ENCODE peak calls at places on chromosome 1, in ten cellular contexts. G, P, Z, X, Q, V, U, Y, H and S are unnamed samples.

GRCh38 chr1:107829083-107829771 is 135.8 kb downstream of the VAV3 start:
- DNase-seq in Y (peak), G (no peak), H (peak), Z (peak), P (no peak), V (no peak), Q (peak), X (no peak), U (no peak), S (no peak)

GRCh38 chr1:105556266-105556665 is 1500.2 kb upstream of the PRMT6 start:
- DNase-seq in P (no peak), Y (no peak), Q (no peak), Z (no peak), X (no peak), G (no peak), V (no peak), U (no peak), H (no peak), S (no peak)

GRCh38 chr1:33010946-33011731 is 25.5 kb downstream of the AK2 start:
- DNase-seq in V (no peak), Y (peak), H (peak), X (no peak), Z (no peak), P (no peak), U (no peak), Q (peak), G (peak), S (peak)

GRCh38 chr1:214135886-214136285 is 145.1 kb upstream of the SMYD2 start:
- DNase-seq in Q (no peak), Z (no peak), V (no peak), X (no peak), Y (no peak), G (no peak), P (no peak), H (peak), U (no peak), S (peak)

GRCh38 chr1:2229032-2229920 is 1.2 kb downstream of the SKI start:
- DNase-seq in Y (peak), Z (peak), Q (peak), P (no peak), H (peak), X (peak), G (peak), V (peak), U (peak), S (peak)

GRCh38 chr1:24142546-24143431 is at the start of gene IL22RA1:
- DNase-seq in P (no peak), V (no peak), H (peak), X (peak), Z (no peak), G (no peak), Y (no peak), Q (no peak), U (peak), S (no peak)

GRCh38 chr1:180028864-180029263 is 74.3 kb downstream of the CEP350 start:
- DNase-seq in G (no peak), Y (no peak), P (no peak), H (no peak), V (no peak), Q (peak), Z (no peak), U (no peak), X (no peak), S (no peak)

GRCh38 chr1:7372477-7373120 is 398.5 kb upstream of the VAMP3 start:
- DNase-seq in Y (no peak), V (no peak), Z (no peak), H (no peak), X (no peak), G (no peak), P (no peak), U (no peak), Q (no peak), S (no peak)

GRCh38 chr1:93061895-93062792 is 16.9 kb upstream of the MTF2 start:
- DNase-seq in Z (peak), H (peak), Q (peak), U (no peak), Y (peak), X (peak), V (peak), G (no peak), P (no peak), S (peak)

GRCh38 chr1:23639460-23639859 is 52.1 kb upstream of the RPL11 start:
- DNase-seq in V (no peak), G (no peak), H (no peak), P (no peak), Q (no peak), Y (no peak), X (no peak), Z (peak), U (no peak), S (no peak)

GRCh38 chr1:233240367-233240766 is 55.2 kb downstream of the PCNX2 start:
- DNase-seq in Q (no peak), Z (no peak), U (no peak), G (no peak), P (no peak), X (no peak), V (no peak), Y (no peak), H (no peak), S (peak)

DNA sequence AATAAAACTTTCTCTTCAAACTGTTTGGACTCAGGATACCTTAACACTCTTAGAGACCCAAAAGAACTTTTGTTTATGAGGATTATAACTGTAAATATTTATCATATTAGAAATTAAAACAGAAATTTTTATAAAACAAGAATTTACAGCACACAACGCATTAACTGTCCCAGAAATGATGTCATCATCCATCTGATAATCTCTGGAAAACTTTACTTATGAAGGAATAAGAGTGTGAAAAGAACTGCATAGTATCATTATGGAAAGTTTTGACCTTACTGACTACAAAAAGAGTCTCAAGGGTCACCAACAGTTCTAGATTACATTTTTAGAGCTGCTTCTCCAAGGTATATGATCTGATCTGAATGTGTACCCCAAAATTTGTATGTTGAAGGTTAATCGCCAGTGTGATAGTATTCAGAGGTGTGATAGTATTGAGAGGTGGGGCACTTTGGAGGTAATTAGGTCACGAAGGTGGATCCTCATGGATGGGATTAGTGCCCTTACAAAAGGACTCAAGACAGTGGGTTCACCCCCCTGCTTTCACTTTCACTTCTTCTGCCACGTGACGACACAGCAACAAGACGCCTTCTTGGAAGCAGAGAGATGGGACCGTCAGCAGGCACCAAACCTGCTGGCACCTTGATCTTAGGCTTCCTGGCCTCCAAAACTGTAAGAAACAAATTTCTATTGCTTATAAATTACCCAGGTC is 95.7 kb upstream of the NR5A2 start:
- DNase-seq in Q (no peak), Z (peak), Y (no peak), G (no peak), P (no peak), X (peak), U (no peak), H (no peak), V (no peak), S (peak)
- H3K4me3 ChIP-seq in Q (no peak), Z (peak), Y (no peak), G (no peak), P (no peak), X (peak), U (no peak), H (no peak), V (no peak), S (no peak)

GRCh38 chr1:60132985-60133673 is 59.6 kb upstream of the C1orf87 start:
- DNase-seq in Z (peak), V (no peak), H (peak), Y (peak), Q (peak), U (no peak), P (no peak), G (no peak), X (peak), S (peak)
- TF ChIP-seq CTCF in Z (no peak), V (no peak), H (no peak), Y (no peak), Q (no peak), U (no peak), P (no peak), G (no peak), X (no peak), S (no peak)

GRCh38 chr1:20184481-20184900 is 1.4 kb upstream of the UBXN10 start:
- DNase-seq in Z (peak), X (no peak), G (no peak), Q (peak), Y (no peak), U (no peak), P (no peak), H (no peak), V (no peak), S (peak)

GRCh38 chr1:20187813-20188454 is 1.6 kb upstream of the PLA2G2C start:
- DNase-seq in P (no peak), H (no peak), U (no peak), Z (no peak), Q (no peak), X (no peak), Y (no peak), V (no peak), G (peak), S (no peak)

GRCh38 chr1:20187103-20187812 is 940 bp upstream of the PLA2G2C start:
- DNase-seq in Q (no peak), G (no peak), X (peak), V (no peak), P (no peak), H (no peak), Z (no peak), Y (no peak), U (no peak), S (no peak)

GRCh38 chr1:20184997-20185833 is 681 bp upstream of the UBXN10 start:
- DNase-seq in V (no peak), U (no peak), Q (no peak), H (no peak), X (no peak), Z (peak), Y (no peak), G (no peak), P (no peak), S (no peak)

DNA sequence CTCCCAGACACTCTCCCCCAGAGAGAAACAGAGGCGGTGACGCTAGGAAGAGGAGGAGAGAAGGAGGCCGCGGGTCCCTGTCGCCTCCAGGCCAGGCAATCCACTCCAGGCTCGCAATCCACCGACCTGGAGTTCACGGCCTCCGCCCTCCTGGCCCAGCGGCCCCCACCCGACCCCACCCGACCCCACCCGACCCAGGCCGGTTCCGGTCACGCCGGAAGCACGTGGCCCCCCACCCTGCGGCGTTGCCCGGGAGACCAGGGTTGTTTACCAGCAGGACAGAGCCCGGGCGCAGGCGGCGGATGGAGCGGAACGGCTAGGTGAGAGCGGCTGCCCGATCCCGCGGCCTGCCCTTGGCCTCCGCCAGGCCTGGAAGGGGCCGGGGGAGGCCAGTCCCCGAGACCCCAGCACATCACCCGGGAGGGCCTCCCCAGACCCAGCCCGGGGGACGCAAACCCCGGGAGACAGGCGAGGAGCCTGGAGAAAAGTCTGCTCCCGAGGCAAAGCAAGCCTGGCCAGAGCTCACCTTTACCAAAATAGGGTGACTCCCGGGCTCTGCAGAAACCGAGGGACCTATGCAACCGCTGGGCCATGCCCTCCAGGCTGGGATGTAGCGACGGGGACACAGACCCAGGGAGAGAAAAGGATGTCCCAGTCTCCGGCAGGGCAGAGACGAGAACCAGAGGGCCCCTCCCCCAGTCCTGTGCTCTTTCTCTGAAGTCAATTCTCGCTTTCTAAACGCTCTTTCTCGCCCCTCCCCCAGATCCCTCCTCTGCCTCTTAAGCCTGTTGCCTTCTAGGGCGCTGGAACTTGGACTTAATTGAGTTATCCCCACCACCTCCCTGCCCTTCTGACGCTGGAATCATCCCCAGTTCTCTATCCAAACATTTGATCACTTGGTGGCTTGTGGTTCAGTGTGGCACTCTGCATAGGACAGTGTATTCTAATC is at the start of the genes PLA2G2C and UBXN10:
- DNase-seq in G (peak), X (no peak), U (peak), Z (no peak), Q (no peak), H (no peak), Y (no peak), P (no peak), V (peak), S (no peak)
- H3K4me3 ChIP-seq in G (peak), X (no peak), U (peak), Z (no peak), Q (no peak), H (no peak), Y (no peak), P (peak), V (peak), S (no peak)

GRCh38 chr1:21831454-21831970 is 19.4 kb downstream of the LDLRAD2 start:
- DNase-seq in X (no peak), P (no peak), Y (no peak), G (peak), Z (no peak), U (no peak), H (no peak), V (no peak), Q (no peak), S (no peak)

GRCh38 chr1:21834666-21835065 is 22.6 kb downstream of the LDLRAD2 start:
- DNase-seq in Z (no peak), Q (no peak), P (no peak), Y (no peak), G (no peak), H (no peak), X (no peak), V (no peak), U (no peak), S (no peak)

GRCh38 chr1:21833392-21833976 is 21.4 kb downstream of the LDLRAD2 start:
- DNase-seq in G (no peak), X (no peak), P (no peak), V (no peak), H (no peak), Y (no peak), U (no peak), Q (no peak), Z (no peak), S (no peak)

GRCh38 chr1:21836010-21836409 is 23.9 kb downstream of the LDLRAD2 start:
- DNase-seq in Z (no peak), Y (no peak), P (no peak), G (no peak), H (no peak), U (no peak), X (no peak), V (no peak), Q (no peak), S (no peak)

DNA sequence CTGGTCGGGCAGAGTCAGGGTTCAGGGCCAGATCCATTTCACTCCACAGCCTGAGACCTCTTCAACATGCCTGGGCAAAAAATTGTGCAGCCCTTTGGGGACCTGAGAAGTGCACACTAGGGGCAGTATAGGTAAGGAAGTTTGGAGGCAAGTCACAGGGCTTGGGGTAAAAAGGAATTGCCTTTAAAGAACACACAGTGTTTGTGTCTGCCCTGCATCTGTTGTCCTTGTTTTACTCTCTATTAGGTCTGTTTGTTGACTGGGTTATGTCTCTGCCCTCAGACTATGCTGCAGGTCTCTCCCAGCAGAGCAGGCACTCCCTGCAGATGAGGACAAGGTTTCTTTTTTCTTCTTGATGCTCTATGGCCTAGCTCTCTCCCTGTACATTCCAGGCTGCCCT is 22.0 kb downstream of the LDLRAD2 start:
- DNase-seq in V (no peak), Y (no peak), U (no peak), P (no peak), G (no peak), Z (no peak), Q (no peak), H (no peak), X (no peak), S (no peak)
- TF ChIP-seq CTCF in V (no peak), Y (no peak), U (no peak), P (no peak), G (no peak), Z (peak), Q (no peak), H (no peak), X (peak), S (peak)

GRCh38 chr1:42163114-42163513 is 1.4 kb downstream of the GUCA2A start:
- DNase-seq in Q (no peak), G (no peak), V (no peak), U (no peak), P (no peak), X (no peak), Y (no peak), Z (no peak), H (no peak), S (peak)

GRCh38 chr1:42164551-42165420 is at the start of gene GUCA2A:
- DNase-seq in X (no peak), P (no peak), Q (no peak), H (no peak), Z (no peak), V (no peak), Y (no peak), U (no peak), G (no peak), S (no peak)

GRCh38 chr1:42163536-42164503 is 725 bp downstream of the GUCA2A start:
- DNase-seq in Z (no peak), H (no peak), G (no peak), U (no peak), P (no peak), Y (no peak), X (no peak), V (no peak), Q (no peak), S (no peak)

GRCh38 chr1:42167611-42168396 is 3.3 kb upstream of the GUCA2A start:
- DNase-seq in P (no peak), G (no peak), Q (no peak), Y (no peak), U (no peak), V (no peak), H (no peak), Z (no peak), X (peak), S (no peak)

DNA sequence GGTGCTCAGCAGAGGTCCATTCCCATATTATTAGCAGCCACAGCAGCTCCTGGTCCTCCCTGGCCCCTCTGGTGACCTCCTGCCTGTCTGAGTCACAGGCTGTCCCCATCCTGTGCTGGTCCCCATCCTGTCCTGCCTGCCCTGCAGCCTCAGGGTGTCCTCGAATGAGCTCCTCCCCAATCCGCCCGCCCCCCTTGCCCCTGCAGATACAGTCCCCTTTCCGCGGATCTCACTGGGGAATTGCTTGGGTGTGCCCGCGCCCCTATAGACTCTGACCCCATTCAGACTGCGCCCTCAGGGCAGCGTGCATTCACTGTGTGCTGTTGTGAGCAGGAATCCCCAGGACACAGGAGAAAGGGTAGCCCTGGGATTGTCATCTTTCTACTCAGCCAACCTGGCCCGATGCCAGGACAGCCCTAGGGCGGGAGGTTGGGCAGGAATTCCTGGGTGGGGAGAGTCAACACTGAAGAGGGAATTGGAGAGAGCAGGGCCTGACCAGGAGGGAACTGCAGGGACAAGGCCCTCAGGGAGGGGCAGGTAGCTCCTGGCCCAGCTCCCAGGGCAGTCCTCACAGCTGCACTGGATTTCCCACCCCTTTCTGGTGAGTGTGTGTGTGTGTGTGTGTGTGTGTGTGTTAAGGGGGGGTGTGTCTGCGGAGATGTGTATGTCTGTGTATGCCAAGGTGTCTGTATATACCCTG is 1.1 kb upstream of the GUCA2A start:
- DNase-seq in X (peak), Y (peak), P (no peak), H (peak), U (no peak), V (peak), Q (peak), Z (no peak), G (no peak), S (no peak)
- H3K4me3 ChIP-seq in X (peak), Y (no peak), P (no peak), H (no peak), U (no peak), V (no peak), Q (no peak), Z (no peak), G (no peak), S (no peak)

DNA sequence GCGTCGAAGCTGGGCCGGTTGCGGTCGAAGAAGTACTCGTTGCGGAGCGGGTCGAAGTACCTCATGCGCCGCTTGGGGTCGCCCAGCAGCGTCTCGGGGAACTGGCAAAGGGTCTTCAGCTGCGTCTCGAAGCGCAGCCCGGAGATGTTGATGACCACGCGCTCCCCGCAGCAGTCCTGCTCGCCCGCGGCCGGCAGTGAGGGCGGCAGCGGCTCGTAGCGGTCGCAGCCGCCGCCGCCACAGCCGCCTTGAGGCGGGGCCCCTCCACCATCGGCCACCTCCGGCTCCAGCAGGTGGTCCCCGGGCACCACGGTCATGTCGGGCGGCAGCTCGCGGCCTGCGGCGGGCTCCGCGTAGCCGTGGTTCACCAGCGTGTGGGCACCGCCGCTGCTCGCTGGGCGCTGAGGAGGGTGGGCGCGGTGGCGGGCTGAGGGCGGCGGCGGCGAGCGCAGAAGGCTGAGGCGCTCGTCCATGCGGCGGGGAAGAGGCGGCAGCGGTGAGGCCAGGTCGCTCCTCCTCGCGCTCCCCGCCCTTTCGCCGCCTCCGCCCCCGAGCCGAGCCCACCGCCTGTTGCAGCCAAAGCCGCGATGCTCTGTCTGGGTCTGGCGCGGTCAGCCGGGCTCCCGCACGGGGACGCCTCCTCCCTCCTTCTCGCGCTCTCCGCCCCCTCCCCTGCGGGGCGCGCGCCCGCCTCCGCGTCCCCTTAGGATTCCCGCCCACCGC is at the start of gene KCNA3:
- DNase-seq in G (peak), X (no peak), P (no peak), Y (no peak), U (peak), V (peak), H (no peak), Q (no peak), Z (no peak), S (no peak)
- TF ChIP-seq CTCF in G (no peak), X (no peak), P (no peak), Y (no peak), U (no peak), V (no peak), H (no peak), Q (no peak), Z (no peak), S (no peak)